ENCODE peak calls at places on chromosome 20, in seven cellular contexts. G is mesothelial cell of epicardium; D is breast epithelium; S is RKO; T is activated naive CD8-positive, alpha-beta T cell treated with anti-CD3 and anti-CD28 coated beads, Interleukin-2, amount 50 U/mL, for 24 hours; A is activated naive CD4-positive, alpha-beta T cell; U is adrenal gland. R is an unnamed sample.

GRCh38 chr20:5504061-5504739 is 187.4 kb upstream of the PROKR2 start:
- DNase-seq in G (no peak), D (peak; percentile 59), S (no peak), T (peak; percentile 12), A (no peak), U (peak; percentile 61), R (peak; percentile 9)

GRCh38 chr20:33444797-33445560 is 1.4 kb upstream of the SNTA1 start:
- DNase-seq in G (no peak), D (no peak), S (no peak), T (peak; percentile 22), A (no peak), U (no peak), R (no peak)

GRCh38 chr20:44967207-44967807 is 995 bp downstream of the STK4 start:
- DNase-seq in G (no peak), D (no peak), S (peak; percentile 87), T (peak; percentile 13), A (no peak), U (no peak), R (no peak)

GRCh38 chr20:24622856-24623255 is 153.4 kb downstream of the SYNDIG1 start:
- DNase-seq in G (no peak), D (no peak), S (no peak), T (no peak), A (no peak), U (no peak), R (no peak)

GRCh38 chr20:38862226-38862625 is 56.7 kb downstream of the PPP1R16B start:
- DNase-seq in G (no peak), D (no peak), S (no peak), T (no peak), A (no peak), U (no peak), R (no peak)

GRCh38 chr20:41359541-41360011 is 7.0 kb downstream of the EMILIN3 start:
- DNase-seq in G (no peak), D (no peak), S (no peak), T (no peak), A (no peak), U (no peak), R (no peak)

GRCh38 chr20:3777726-3778629 is 3.3 kb downstream of the SPEF1 start:
- DNase-seq in G (peak; percentile 59), D (no peak), S (no peak), T (peak; percentile 59), A (no peak), U (no peak), R (no peak)

GRCh38 chr20:57212890-57213276 is 53.6 kb downstream of the BMP7 start:
- DNase-seq in G (no peak), D (no peak), S (no peak), T (no peak), A (no peak), U (no peak), R (no peak)

GRCh38 chr20:48818481-48818987 is 9.3 kb downstream of the PREX1 start:
- DNase-seq in G (no peak), D (no peak), S (no peak), T (peak; percentile 52), A (no peak), U (no peak), R (no peak)

GRCh38 chr20:62305765-62306431 is 3.1 kb downstream of the ADRM1 start:
- DNase-seq in G (no peak), D (no peak), S (peak; percentile 47), T (no peak), A (no peak), U (no peak), R (no peak)

GRCh38 chr20:6169251-6169650 is 46.4 kb upstream of the FERMT1 start:
- DNase-seq in G (no peak), D (no peak), S (peak; percentile 59), T (no peak), A (no peak), U (no peak), R (no peak)

GRCh38 chr20:24381886-24382285 is 87.5 kb upstream of the SYNDIG1 start:
- DNase-seq in G (no peak), D (no peak), S (no peak), T (no peak), A (no peak), U (no peak), R (no peak)

GRCh38 chr20:37727247-37727956 is 33.6 kb downstream of the CTNNBL1 start:
- DNase-seq in G (no peak), D (no peak), S (no peak), T (no peak), A (no peak), U (no peak), R (no peak)

GRCh38 chr20:33650753-33651561 is 11.2 kb upstream of the C20orf144 start:
- DNase-seq in G (no peak), D (peak; percentile 76), S (no peak), T (no peak), A (no peak), U (no peak), R (no peak)

GRCh38 chr20:23152308-23152892 is 66.3 kb upstream of the CD93 start:
- DNase-seq in G (peak; percentile 24), D (no peak), S (peak; percentile 78), T (no peak), A (no peak), U (peak; percentile 62), R (peak; percentile 93)